ENCODE peak calls at places on chromosomes 13 and 19, in eight cellular contexts. H, I, S, V, A, E, Q and M are unnamed samples.

GRCh38 chr13:101242720-101243119 is 173.6 kb downstream of the NALCN start:
- DNase-seq in H (no peak), I (no peak), S (no peak), V (no peak), A (no peak), E (no peak), Q (no peak), M (no peak)

GRCh38 chr13:91132381-91132780 is 215.1 kb upstream of the MIR17HG start:
- DNase-seq in H (no peak), I (no peak), S (no peak), V (no peak), A (no peak), E (no peak), Q (no peak), M (no peak)

GRCh38 chr13:30486230-30487074 is 20.7 kb upstream of the HMGB1 start:
- DNase-seq in H (peak), I (peak), S (no peak), V (no peak), A (peak), E (no peak), Q (no peak), M (peak)

GRCh38 chr13:99922631-99923404 is 48.7 kb downstream of the ZIC5 start:
- DNase-seq in H (peak), I (no peak), S (peak), V (no peak), A (no peak), E (no peak), Q (no peak), M (peak)

GRCh38 chr19:41412953-41413352 is 14.2 kb downstream of the B3GNT8 start:
- DNase-seq in H (no peak), I (no peak), S (no peak), V (no peak), A (no peak), E (no peak), Q (no peak), M (no peak)

GRCh38 chr19:3730457-3730958 is 22.3 kb downstream of the TJP3 start:
- DNase-seq in H (no peak), I (no peak), S (no peak), V (no peak), A (no peak), E (no peak), Q (no peak), M (no peak)

GRCh38 chr19:19155495-19156219 is 14.4 kb downstream of the MEF2B start:
- DNase-seq in H (no peak), I (no peak), S (no peak), V (no peak), A (no peak), E (no peak), Q (no peak), M (no peak)

GRCh38 chr13:83153833-83154232 is 728.4 kb downstream of the SLITRK1 start:
- DNase-seq in H (no peak), I (no peak), S (no peak), V (no peak), A (no peak), E (no peak), Q (no peak), M (no peak)

GRCh38 chr13:95588721-95589120 is 36.2 kb downstream of the CLDN10 start:
- DNase-seq in H (no peak), I (no peak), S (no peak), V (no peak), A (no peak), E (no peak), Q (peak), M (no peak)

GRCh38 chr13:94330552-94331071 is 148.9 kb downstream of the DCT start:
- DNase-seq in H (no peak), I (no peak), S (no peak), V (no peak), A (no peak), E (no peak), Q (no peak), M (no peak)

GRCh38 chr19:47280183-47280797 is 5.6 kb downstream of the INAFM1 start:
- DNase-seq in H (no peak), I (peak), S (no peak), V (no peak), A (peak), E (no peak), Q (no peak), M (no peak)

GRCh38 chr19:50490991-50491472 is 14.4 kb upstream of the GARIN5A start:
- DNase-seq in H (no peak), I (no peak), S (no peak), V (no peak), A (no peak), E (no peak), Q (no peak), M (no peak)
- H3K4me3 ChIP-seq in H (no peak), I (no peak), S (no peak), V (no peak), A (no peak), E (no peak), Q (no peak), M (no peak)

GRCh38 chr19:1465191-1466016 is 13.6 kb downstream of the C19orf25 start:
- DNase-seq in H (peak), I (peak), S (peak), V (no peak), A (peak), E (no peak), Q (peak), M (peak)
- TF ChIP-seq CTCF in H (peak), I (peak), S (peak), V (peak), A (peak), E (peak), Q (peak), M (peak)

GRCh38 chr13:34675626-34676025 is 266.4 kb upstream of the NBEA start:
- DNase-seq in H (no peak), I (no peak), S (no peak), V (no peak), A (no peak), E (no peak), Q (no peak), M (no peak)

GRCh38 chr13:34667356-34668218 is 274.5 kb upstream of the NBEA start:
- DNase-seq in H (no peak), I (no peak), S (no peak), V (no peak), A (no peak), E (no peak), Q (no peak), M (no peak)

GRCh38 chr13:34678154-34678553 is 263.9 kb upstream of the NBEA start:
- DNase-seq in H (no peak), I (no peak), S (no peak), V (no peak), A (no peak), E (no peak), Q (no peak), M (no peak)

GRCh38 chr13:34671136-34671535 is 270.9 kb upstream of the NBEA start:
- DNase-seq in H (peak), I (no peak), S (no peak), V (peak), A (no peak), E (peak), Q (no peak), M (no peak)

GRCh38 chr13:34672631-34673030 is 269.4 kb upstream of the NBEA start:
- DNase-seq in H (no peak), I (no peak), S (no peak), V (no peak), A (no peak), E (no peak), Q (no peak), M (no peak)
- H3K4me3 ChIP-seq in H (no peak), I (no peak), S (no peak), V (no peak), A (no peak), E (no peak), Q (no peak), M (no peak)

GRCh38 chr13:20528451-20528850 is 2.8 kb upstream of the CRYL1 start:
- DNase-seq in H (no peak), I (no peak), S (no peak), V (no peak), A (no peak), E (no peak), Q (no peak), M (no peak)

GRCh38 chr13:20526664-20527063 is 1.0 kb upstream of the CRYL1 start:
- DNase-seq in H (no peak), I (no peak), S (no peak), V (no peak), A (no peak), E (no peak), Q (no peak), M (no peak)

GRCh38 chr13:20525144-20525600 is 485 bp downstream of the CRYL1 start:
- DNase-seq in H (peak), I (peak), S (peak), V (peak), A (peak), E (peak), Q (no peak), M (peak)

GRCh38 chr13:20521388-20521787 is 4.3 kb downstream of the CRYL1 start:
- DNase-seq in H (no peak), I (peak), S (no peak), V (no peak), A (no peak), E (no peak), Q (no peak), M (no peak)

DNA sequence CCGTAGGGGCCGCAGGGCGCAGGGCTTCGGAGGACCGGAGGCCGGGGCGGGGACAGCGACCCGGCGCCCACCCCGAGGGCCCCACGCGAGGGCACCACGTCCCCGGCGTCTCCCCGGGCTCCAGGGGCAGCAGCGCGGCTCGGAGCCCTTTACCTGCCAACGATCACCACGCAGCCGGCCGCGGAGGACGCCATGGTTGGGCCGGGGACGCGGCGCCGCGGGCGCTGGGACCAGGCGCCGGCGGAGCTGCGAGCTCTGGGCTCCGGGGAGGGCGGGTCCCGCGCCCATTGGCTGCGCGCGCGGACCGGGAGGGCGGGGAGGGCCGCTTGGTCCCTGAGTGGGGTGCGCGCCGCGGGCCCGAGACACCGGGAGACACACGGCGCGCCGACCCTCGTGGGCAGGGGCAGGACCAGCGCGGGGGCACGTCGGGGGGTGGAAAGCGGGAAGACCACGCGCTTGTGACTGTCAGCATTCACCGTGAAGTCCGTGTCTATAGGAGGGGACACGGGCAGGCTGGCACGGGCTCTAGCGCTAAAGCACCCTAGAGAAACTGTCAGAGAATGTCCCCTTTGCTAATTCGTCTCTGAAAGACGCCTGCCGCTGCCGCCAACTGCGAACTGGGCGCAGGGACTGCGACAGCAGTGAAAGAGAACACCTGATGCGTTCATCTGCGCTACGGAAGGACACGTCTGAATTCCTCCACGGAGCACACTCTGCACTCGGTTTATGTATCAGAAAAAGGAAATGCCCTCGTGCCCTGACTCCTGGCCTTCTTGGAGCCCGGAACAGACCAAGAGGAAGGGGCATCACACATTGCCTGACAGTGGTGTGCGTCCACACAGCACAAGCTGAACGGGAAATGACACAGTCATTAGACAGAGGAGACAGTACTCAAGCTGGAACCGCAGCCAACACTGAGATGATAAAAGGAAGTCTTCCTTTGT is at the start of gene CRYL1:
- DNase-seq in H (peak), I (peak), S (peak), V (peak), A (peak), E (peak), Q (no peak), M (peak)
- TF ChIP-seq CTCF in H (no peak), I (no peak), S (no peak), V (no peak), A (no peak), E (no peak), Q (no peak), M (no peak)

GRCh38 chr19:30665449-30665848 is 293.3 kb downstream of the ZNF536 start:
- DNase-seq in H (no peak), I (no peak), S (no peak), V (no peak), A (no peak), E (no peak), Q (no peak), M (no peak)

GRCh38 chr19:30659638-30660037 is 287.5 kb downstream of the ZNF536 start:
- DNase-seq in H (no peak), I (no peak), S (no peak), V (no peak), A (no peak), E (no peak), Q (no peak), M (no peak)

GRCh38 chr19:30666301-30666803 is 294.2 kb downstream of the ZNF536 start:
- DNase-seq in H (no peak), I (peak), S (no peak), V (peak), A (peak), E (no peak), Q (no peak), M (peak)

GRCh38 chr19:30664358-30665058 is 292.3 kb downstream of the ZNF536 start:
- DNase-seq in H (peak), I (peak), S (no peak), V (peak), A (peak), E (no peak), Q (no peak), M (no peak)

DNA sequence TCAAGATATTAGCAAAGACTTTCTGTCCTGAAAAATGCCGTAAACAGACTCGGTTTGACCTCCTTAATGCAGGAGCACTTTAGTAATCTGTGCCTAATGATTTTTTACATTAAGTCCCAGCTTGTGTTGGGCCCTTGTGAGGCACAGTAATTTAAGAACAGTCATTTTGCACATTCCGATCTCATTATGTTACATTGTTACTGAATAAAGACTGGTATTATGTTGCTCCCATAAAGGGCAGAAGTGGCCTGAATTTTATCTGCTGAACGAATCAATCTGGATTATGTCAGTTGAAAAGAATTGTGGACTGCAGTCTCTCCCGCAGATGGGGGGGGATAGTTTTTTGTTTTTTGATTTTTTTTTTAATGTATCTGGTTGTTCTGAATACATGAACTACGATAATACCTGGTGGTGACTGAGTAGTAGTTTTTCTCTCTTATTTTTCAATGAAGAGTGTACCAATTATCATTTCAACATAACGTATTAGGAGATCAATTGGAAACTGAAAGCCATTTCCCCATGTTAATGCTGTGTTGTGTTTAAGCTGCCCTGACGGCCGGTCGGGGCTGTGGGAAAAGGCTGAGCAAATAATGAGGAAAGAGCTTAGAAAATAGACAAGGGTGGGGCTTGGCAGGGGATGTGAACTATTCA is 290.2 kb downstream of the ZNF536 start:
- DNase-seq in H (no peak), I (no peak), S (no peak), V (no peak), A (no peak), E (no peak), Q (no peak), M (no peak)
- H3K4me3 ChIP-seq in H (no peak), I (no peak), S (no peak), V (peak), A (no peak), E (no peak), Q (no peak), M (no peak)

GRCh38 chr13:113458218-113459065 is 5.2 kb upstream of the ADPRHL1 start:
- DNase-seq in H (no peak), I (peak), S (no peak), V (no peak), A (no peak), E (no peak), Q (no peak), M (no peak)
- TF ChIP-seq CTCF in H (no peak), I (peak), S (no peak), V (peak), A (peak), E (no peak), Q (peak), M (no peak)

DNA sequence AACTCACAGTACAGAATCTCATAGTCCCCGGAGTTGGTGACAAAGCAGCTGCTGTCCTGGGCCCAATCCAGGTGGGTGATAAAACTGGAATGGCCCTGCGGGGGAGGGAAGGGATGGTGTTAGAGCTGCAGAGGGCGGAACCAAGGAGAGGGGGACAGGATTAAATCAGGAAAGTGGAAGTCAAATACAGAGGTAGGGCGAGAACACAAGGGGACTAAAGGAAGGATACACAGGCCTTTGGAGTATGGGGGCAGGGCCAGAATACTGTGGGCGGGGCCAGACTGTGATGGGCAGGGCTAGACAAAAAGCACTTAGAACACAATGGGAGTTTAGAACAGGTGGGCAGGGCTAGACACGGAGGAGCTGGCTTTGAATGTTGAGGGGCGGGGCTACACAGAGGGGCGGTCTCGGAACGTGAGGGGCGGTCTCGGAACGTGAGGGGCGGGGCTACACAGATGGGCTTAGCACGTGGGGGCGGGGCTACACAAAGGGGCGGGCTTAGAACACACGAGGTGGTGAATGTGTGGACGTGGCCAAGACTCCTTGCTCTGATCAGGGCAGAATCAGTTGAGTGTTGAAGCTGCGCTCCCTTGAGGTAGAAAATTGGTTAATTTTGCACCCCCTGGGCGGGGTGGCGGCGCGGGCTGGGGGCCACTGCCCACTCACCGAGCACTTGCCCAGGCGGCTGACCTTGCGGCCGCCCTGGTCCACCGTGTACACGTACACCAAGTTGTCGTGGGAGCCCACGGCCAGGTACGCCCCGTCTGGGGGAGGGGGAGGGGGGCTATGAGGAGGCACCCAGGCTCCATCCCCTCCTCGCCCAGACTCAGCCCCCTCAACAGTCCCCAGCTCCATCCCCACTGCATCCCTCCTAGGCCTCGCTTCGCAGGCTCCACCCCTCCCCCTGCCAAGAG is 14.0 kb upstream of the GPR4 start:
- DNase-seq in H (peak), I (peak), S (peak), V (peak), A (peak), E (peak), Q (no peak), M (peak)
- H3K4me3 ChIP-seq in H (no peak), I (peak), S (no peak), V (no peak), A (no peak), E (no peak), Q (no peak), M (no peak)

DNA sequence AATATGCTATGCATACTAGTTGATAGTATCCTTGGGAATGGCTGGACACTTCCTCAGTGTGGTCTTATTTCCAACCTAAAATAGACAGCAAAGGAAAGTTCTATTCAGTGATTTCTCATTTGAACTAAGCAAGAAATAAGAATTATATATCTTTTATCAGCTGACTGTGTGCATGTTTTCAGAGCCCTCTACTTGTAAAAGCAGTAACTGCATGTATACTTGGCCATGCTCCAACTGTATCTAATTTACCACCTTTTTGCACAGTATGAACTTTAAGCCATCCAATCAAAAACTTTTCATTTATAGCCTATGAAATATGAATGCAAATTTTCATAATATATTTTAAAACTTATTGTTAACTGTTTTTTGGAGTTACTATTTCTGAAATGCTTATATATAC is 136.4 kb upstream of the PCDH9 start:
- DNase-seq in H (no peak), I (no peak), S (no peak), V (no peak), A (peak), E (no peak), Q (no peak), M (no peak)
- TF ChIP-seq CTCF in H (no peak), I (peak), S (no peak), V (no peak), A (no peak), E (no peak), Q (no peak), M (no peak)

GRCh38 chr13:46797468-46798237 is 692 bp upstream of the ESD start:
- DNase-seq in H (no peak), I (no peak), S (no peak), V (no peak), A (peak), E (no peak), Q (no peak), M (peak)

GRCh38 chr13:46799139-46799538 is 2.2 kb upstream of the ESD start:
- DNase-seq in H (no peak), I (no peak), S (no peak), V (no peak), A (no peak), E (no peak), Q (no peak), M (no peak)

GRCh38 chr13:46796515-46797467 is at the start of gene ESD:
- DNase-seq in H (peak), I (peak), S (peak), V (peak), A (peak), E (peak), Q (peak), M (peak)

GRCh38 chr13:46796129-46796514 is 839 bp downstream of the ESD start:
- DNase-seq in H (no peak), I (no peak), S (no peak), V (no peak), A (no peak), E (no peak), Q (no peak), M (no peak)

GRCh38 chr13:46795321-46795720 is 1.6 kb downstream of the ESD start:
- DNase-seq in H (no peak), I (peak), S (no peak), V (no peak), A (no peak), E (no peak), Q (no peak), M (no peak)
- H3K4me3 ChIP-seq in H (no peak), I (no peak), S (no peak), V (no peak), A (no peak), E (peak), Q (no peak), M (no peak)